ENCODE peak calls at places on chromosomes 3 and 15, in eight cellular contexts. X is activated CD8-positive, alpha-beta T cell treated with anti-CD3 and anti-CD28 coated beads for 36 hours; T is CD4-positive, alpha-beta T cell; Q is mucosa of descending colon; U is Panc1; Y is natural killer cell; V is A549; H is HepG2. N is an unnamed sample.

GRCh38 chr15:42759093-42759492 is 22.2 kb upstream of the CDAN1 start:
- ATAC-seq in V (no peak), Y (no peak), X (no peak), H (no peak), U (peak), T (no peak), Q (no peak), N (no peak)

GRCh38 chr3:62065985-62066693 is 307.2 kb downstream of the FEZF2 start:
- ATAC-seq in U (no peak), T (no peak), V (no peak), X (no peak), Q (no peak), H (no peak), Y (no peak), N (no peak)

GRCh38 chr15:88603885-88604284 is 17.3 kb upstream of the AEN start:
- ATAC-seq in X (no peak), T (no peak), Y (no peak), H (peak), U (no peak), Q (no peak), V (no peak), N (no peak)

GRCh38 chr3:41199866-41200668 is 762 bp downstream of the CTNNB1 start:
- ATAC-seq in Q (peak), Y (peak), V (peak), U (peak), X (peak), T (peak), H (no peak), N (no peak)

GRCh38 chr15:101357333-101357732 is 62.3 kb upstream of the SNRPA1 start:
- ATAC-seq in T (no peak), Y (no peak), X (no peak), Q (peak), V (no peak), H (no peak), U (peak), N (no peak)

GRCh38 chr3:196047391-196048030 is 34.4 kb downstream of the TFRC start:
- ATAC-seq in Y (no peak), X (no peak), U (no peak), H (peak), T (no peak), Q (peak), V (no peak), N (no peak)

GRCh38 chr3:11282250-11283125 is 10.3 kb downstream of the ATG7 start:
- ATAC-seq in T (no peak), V (no peak), X (no peak), Y (no peak), U (no peak), H (no peak), Q (peak), N (peak)

GRCh38 chr3:9229325-9229724 is 20.1 kb downstream of the SRGAP3 start:
- ATAC-seq in H (no peak), Y (peak), Q (no peak), V (no peak), X (no peak), U (no peak), T (no peak), N (no peak)

GRCh38 chr3:37118163-37118562 is 56.2 kb downstream of the LRRFIP2 start:
- ATAC-seq in H (no peak), U (no peak), X (no peak), Y (no peak), Q (no peak), V (no peak), T (no peak), N (no peak)

GRCh38 chr3:54120657-54121403 is 1.5 kb upstream of the CACNA2D3 start:
- ATAC-seq in V (no peak), U (peak), T (no peak), Q (peak), Y (no peak), H (no peak), X (no peak), N (peak)

GRCh38 chr3:160112996-160113395 is 112.2 kb upstream of the C3orf80 start:
- ATAC-seq in U (no peak), T (no peak), Q (no peak), H (no peak), X (no peak), V (no peak), Y (no peak), N (no peak)

GRCh38 chr3:23950303-23950702 is 5.2 kb downstream of the NR1D2 start:
- ATAC-seq in V (no peak), H (no peak), Q (no peak), Y (no peak), U (no peak), X (no peak), T (no peak), N (no peak)

GRCh38 chr3:43073836-43074220 is 32.1 kb downstream of the POMGNT2 start:
- ATAC-seq in U (no peak), H (no peak), V (no peak), X (no peak), Q (no peak), T (no peak), Y (no peak), N (no peak)

GRCh38 chr3:32018723-32019564 is 37.4 kb downstream of the ZNF860 start:
- ATAC-seq in T (no peak), Q (peak), X (no peak), U (peak), Y (no peak), V (peak), H (peak), N (peak)

GRCh38 chr15:47711654-47712053 is 5.7 kb upstream of the SEMA6D start:
- ATAC-seq in H (no peak), T (no peak), U (no peak), V (no peak), Y (no peak), Q (no peak), X (no peak), N (no peak)

GRCh38 chr3:187744169-187745151 is 808 bp downstream of the BCL6 start:
- ATAC-seq in U (no peak), X (no peak), T (no peak), H (no peak), Y (peak), Q (peak), V (no peak), N (no peak)

GRCh38 chr3:185721970-185722369 is 102.9 kb downstream of the IGF2BP2 start:
- ATAC-seq in X (no peak), T (no peak), V (no peak), H (no peak), Y (no peak), U (no peak), Q (no peak), N (no peak)

GRCh38 chr3:136353461-136353860 is 103.3 kb downstream of the PCCB start:
- ATAC-seq in U (no peak), Q (peak), V (no peak), T (no peak), H (no peak), Y (no peak), X (peak), N (no peak)

GRCh38 chr15:31400222-31400927 is 73.7 kb downstream of the KLF13 start:
- ATAC-seq in U (no peak), H (no peak), X (peak), Y (no peak), Q (no peak), V (no peak), T (no peak), N (no peak)

GRCh38 chr15:31397851-31398661 is 71.4 kb downstream of the KLF13 start:
- ATAC-seq in V (no peak), H (peak), Q (no peak), T (no peak), Y (no peak), U (no peak), X (no peak), N (no peak)

GRCh38 chr15:31398677-31399260 is 72.1 kb downstream of the KLF13 start:
- ATAC-seq in X (peak), Q (peak), H (peak), Y (no peak), T (no peak), V (no peak), U (no peak), N (no peak)

GRCh38 chr15:31401282-31401681 is 74.6 kb downstream of the KLF13 start:
- ATAC-seq in T (no peak), X (no peak), Q (no peak), Y (no peak), V (no peak), U (no peak), H (no peak), N (no peak)

GRCh38 chr15:31399544-31400171 is 73.0 kb downstream of the KLF13 start:
- ATAC-seq in U (no peak), Y (no peak), H (no peak), T (no peak), X (peak), Q (no peak), V (no peak), N (no peak)
- TF ChIP-seq CTCF in U (no peak), Y (no peak), H (no peak), T (no peak), X (no peak), Q (no peak), V (no peak), N (no peak)

DNA sequence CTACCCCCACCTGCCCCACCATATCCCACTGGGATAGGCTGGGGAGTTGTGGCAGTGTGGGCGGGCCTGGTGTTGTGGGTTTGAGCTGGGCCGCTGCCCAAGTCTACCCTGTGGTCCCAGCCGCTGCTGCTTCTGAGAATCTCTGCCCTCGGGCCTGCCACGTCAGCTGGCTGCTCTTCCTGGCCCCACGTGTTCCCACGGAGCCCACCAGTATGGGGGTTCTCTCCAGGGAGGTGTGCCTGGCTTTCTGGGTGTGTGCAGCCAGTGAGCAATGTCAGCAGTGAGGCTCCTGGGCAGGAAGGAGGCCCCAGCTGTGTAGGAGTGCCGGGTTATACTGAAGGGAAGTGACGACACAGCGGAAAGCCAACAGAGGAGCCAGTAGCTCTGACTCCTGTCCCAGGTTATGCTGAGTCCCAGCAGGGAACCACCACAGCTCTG is 10.5 kb downstream of the GNAI2 start:
- ATAC-seq in X (peak), T (peak), V (peak), Q (peak), Y (peak), H (no peak), U (peak), N (peak)
- TF ChIP-seq CTCF in X (peak), T (peak), V (peak), Q (no peak), Y (peak), H (no peak), U (no peak), N (peak)

DNA sequence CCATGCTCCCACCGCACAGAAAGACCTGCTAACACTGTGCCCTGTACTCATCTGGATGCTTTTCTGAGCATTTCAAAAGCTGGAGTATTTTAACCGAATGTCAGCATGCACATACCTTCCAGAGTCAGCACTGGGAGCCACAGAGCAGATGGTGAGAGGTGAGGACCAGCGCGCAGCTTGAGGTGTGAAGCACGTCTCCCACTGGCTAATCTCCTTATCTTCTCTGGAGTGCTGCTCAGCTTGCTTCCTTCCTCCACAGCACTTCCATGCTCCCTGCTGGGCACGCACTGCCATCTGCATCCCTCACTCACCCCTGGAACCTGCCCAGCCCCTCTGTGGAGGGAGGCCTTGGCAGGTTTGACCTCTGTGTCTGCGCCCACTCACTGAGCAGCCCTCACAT is at the start of gene GNB5:
- ATAC-seq in T (no peak), H (peak), V (peak), Q (peak), U (peak), X (no peak), Y (no peak), N (no peak)
- TF ChIP-seq CTCF in T (no peak), H (peak), V (no peak), Q (no peak), U (no peak), X (no peak), Y (no peak), N (no peak)

GRCh38 chr3:108124337-108125150 is 33.7 kb upstream of the CD47 start:
- ATAC-seq in X (peak), Y (peak), T (peak), Q (peak), H (no peak), U (no peak), V (no peak), N (peak)
- TF ChIP-seq CTCF in X (no peak), Y (no peak), T (no peak), Q (no peak), H (no peak), U (no peak), V (no peak), N (no peak)

DNA sequence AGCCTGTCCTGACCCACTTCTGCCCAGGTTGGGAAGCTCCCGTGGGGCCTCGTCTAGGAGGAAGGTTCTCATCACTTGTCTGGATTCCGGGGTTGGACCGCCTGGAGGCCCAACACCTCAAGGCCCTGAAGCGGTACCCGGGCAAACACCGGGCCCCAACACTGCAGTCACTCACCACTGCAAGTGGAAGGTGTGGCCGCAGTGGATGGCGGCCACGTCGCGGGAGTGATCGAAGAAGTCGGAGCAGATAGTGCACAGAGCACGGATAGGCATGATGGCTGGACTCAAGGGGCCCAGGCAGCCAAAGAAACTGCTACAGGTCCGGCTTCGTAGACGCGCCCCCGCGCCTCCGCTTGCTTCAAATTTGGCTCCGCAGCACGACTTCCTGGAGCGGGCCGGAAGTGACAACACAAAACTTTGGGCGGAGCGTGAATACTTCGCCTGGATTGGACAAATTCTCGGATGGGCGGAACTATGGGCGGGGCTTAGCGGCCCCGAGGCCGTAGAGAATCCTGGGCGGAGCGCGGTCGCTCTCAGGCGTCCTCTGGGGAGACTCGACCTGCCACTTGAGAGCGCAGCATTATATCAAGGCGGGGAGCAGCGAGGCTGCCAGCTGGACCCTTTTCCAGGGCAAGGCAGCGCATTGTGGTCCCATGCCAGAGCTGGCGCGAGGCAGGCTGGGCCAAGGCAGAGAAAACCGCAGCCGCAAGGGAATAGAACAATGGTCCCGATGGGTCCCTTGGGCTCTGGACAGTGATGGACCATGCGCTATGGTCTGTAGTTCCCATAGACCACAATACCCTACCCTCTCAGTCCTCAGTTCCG is at the start of gene TRAIP:
- ATAC-seq in T (peak), U (peak), Y (peak), H (peak), X (peak), Q (peak), V (peak), N (peak)
- TF ChIP-seq CTCF in T (no peak), U (no peak), Y (no peak), H (peak), X (no peak), Q (no peak), V (no peak), N (no peak)

DNA sequence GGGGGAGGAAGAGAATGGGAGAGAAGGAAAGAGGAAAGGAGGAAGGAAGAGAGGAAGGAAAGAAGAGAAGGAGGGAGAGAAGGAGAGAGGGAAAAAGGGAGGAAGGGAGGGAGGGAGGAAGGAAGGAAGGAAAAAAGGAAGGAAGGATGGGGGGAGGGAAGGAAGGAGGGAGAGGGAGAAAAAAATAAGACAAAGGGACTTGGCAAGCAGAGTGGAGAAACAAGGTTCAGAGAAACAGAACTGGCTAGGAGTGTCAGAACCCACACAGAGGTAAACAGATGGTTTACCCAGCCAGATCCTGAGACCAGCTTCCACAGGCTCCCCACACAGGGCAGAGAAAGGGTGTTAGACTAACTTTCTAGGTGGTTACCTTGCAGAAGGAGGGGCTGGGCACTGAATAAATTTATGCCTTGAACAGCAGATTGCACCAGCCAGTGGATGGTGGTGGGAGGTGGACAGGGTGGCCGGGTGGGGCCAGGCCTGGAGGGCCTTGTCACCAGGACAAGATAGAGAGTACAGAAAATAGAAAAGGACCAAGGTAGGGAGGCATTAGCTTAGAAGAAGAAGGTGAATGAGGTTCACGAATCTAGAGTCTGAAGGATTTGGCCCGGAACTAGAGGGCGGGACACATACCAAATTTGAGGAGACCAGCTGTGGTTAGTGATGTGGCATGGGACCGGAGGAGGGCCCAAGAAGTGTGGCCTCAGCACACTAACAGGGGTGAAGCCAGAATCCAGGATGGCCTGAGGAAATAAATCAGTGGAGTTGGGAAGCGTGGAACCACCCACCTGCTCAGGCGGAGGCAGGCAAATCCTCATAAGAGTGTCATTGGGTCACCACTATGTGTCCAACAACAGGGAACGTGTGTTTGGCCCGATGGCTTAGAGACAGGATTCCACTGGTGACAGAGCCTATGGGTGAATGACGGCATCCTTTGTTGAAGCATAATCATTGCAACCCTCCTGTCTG is 1.3 kb upstream of the TM4SF1 start:
- ATAC-seq in U (peak), V (no peak), Y (no peak), X (no peak), Q (peak), H (peak), T (no peak), N (no peak)
- TF ChIP-seq CTCF in U (no peak), V (no peak), Y (no peak), X (no peak), Q (no peak), H (no peak), T (no peak), N (no peak)

GRCh38 chr3:183825380-183826161 is at the start of gene MAP6D1:
- ATAC-seq in U (peak), T (peak), Y (peak), V (peak), H (no peak), X (peak), Q (peak), N (peak)
- TF ChIP-seq CTCF in U (peak), T (no peak), Y (no peak), V (peak), H (no peak), X (peak), Q (no peak), N (peak)

N was measured in gastroesophageal sphincter.